ENCODE peak calls at places on chromosomes 13 and 19, in seven cellular contexts. J is AG09309, G is breast epithelium, H is A549, U is heart left ventricle, Y is GM23248, N is SJSA1. B is an unnamed sample.

GRCh38 chr13:98921015-98921414 is 56.8 kb downstream of the DOCK9 start:
- DNase-seq in J (no peak), G (no peak), H (no peak), U (no peak), Y (no peak), N (peak), B (no peak)

GRCh38 chr13:20462921-20463320 is 62.7 kb downstream of the CRYL1 start:
- DNase-seq in J (no peak), G (no peak), H (no peak), U (no peak), Y (no peak), N (no peak), B (no peak)

GRCh38 chr19:8611890-8612806 is 1.6 kb upstream of the ADAMTS10 start:
- DNase-seq in J (peak), G (no peak), H (peak), U (peak), Y (peak), N (peak), B (peak)

GRCh38 chr13:102799544-102800144 is 725 bp downstream of the BIVM start:
- DNase-seq in J (no peak), G (no peak), H (peak), U (peak), Y (peak), N (peak), B (peak)

GRCh38 chr19:38252935-38253691 is 3.1 kb downstream of the PPP1R14A start:
- DNase-seq in J (no peak), G (no peak), H (no peak), U (peak), Y (no peak), N (no peak), B (peak)

GRCh38 chr19:17948967-17949930 is 16.4 kb downstream of the CCDC124 start:
- DNase-seq in J (no peak), G (no peak), H (no peak), U (no peak), Y (no peak), N (no peak), B (no peak)

GRCh38 chr19:46615966-46616365 is 8.9 kb downstream of the PTGIR start:
- DNase-seq in J (no peak), G (no peak), H (no peak), U (peak), Y (no peak), N (no peak), B (no peak)

GRCh38 chr19:53047379-53047778 is 2.8 kb downstream of the ERVV-2 start:
- DNase-seq in J (no peak), G (no peak), H (no peak), U (no peak), Y (no peak), N (no peak), B (no peak)

GRCh38 chr13:98466634-98467236 is 110.2 kb downstream of the STK24 start:
- DNase-seq in J (no peak), G (no peak), H (peak), U (no peak), Y (peak), N (no peak), B (no peak)

GRCh38 chr13:113849546-113849945 is 14.3 kb downstream of the GAS6 start:
- DNase-seq in J (no peak), G (no peak), H (no peak), U (no peak), Y (no peak), N (no peak), B (no peak)

GRCh38 chr19:58538257-58539168 is 5.4 kb upstream of the TRIM28 start:
- DNase-seq in J (no peak), G (no peak), H (no peak), U (no peak), Y (no peak), N (no peak), B (peak)

GRCh38 chr13:55432814-55433213 is 1707.9 kb upstream of the PRR20A start:
- DNase-seq in J (no peak), G (no peak), H (no peak), U (no peak), Y (no peak), N (no peak), B (no peak)

GRCh38 chr13:106997219-106997618 is 429.3 kb upstream of the ARGLU1 start:
- DNase-seq in J (no peak), G (no peak), H (no peak), U (no peak), Y (no peak), N (no peak), B (no peak)

GRCh38 chr13:41019578-41020347 is 647 bp upstream of the ELF1 start:
- DNase-seq in J (no peak), G (no peak), H (no peak), U (no peak), Y (no peak), N (no peak), B (no peak)

GRCh38 chr19:39131255-39131755 is 5.7 kb downstream of the PAK4 start:
- DNase-seq in J (no peak), G (peak), H (no peak), U (peak), Y (no peak), N (no peak), B (peak)

GRCh38 chr13:49220035-49220855 is at the start of gene MLNR:
- DNase-seq in J (no peak), G (no peak), H (peak), U (peak), Y (peak), N (peak), B (peak)

GRCh38 chr13:30843548-30843947 is 62.5 kb upstream of the MEDAG start:
- DNase-seq in J (no peak), G (no peak), H (no peak), U (no peak), Y (no peak), N (no peak), B (no peak)

GRCh38 chr13:86946734-86947133 is 724.4 kb upstream of the SLITRK5 start:
- DNase-seq in J (no peak), G (no peak), H (no peak), U (no peak), Y (no peak), N (no peak), B (no peak)

GRCh38 chr13:33066329-33066728 is 50.1 kb downstream of the KL start:
- DNase-seq in J (no peak), G (no peak), H (no peak), U (no peak), Y (no peak), N (no peak), B (no peak)

GRCh38 chr19:39304701-39305571 is 8.7 kb downstream of the IFNL1 start:
- DNase-seq in J (no peak), G (no peak), H (no peak), U (no peak), Y (no peak), N (no peak), B (no peak)

GRCh38 chr19:7242601-7243258 is 51.5 kb downstream of the INSR start:
- DNase-seq in J (peak), G (no peak), H (no peak), U (no peak), Y (peak), N (no peak), B (no peak)

GRCh38 chr13:110946171-110946570 is 31.3 kb upstream of the ANKRD10 start:
- DNase-seq in J (no peak), G (no peak), H (no peak), U (no peak), Y (no peak), N (no peak), B (no peak)

GRCh38 chr13:110950356-110950755 is 35.5 kb upstream of the ANKRD10 start:
- DNase-seq in J (no peak), G (no peak), H (no peak), U (no peak), Y (no peak), N (peak), B (no peak)

GRCh38 chr13:110949116-110949515 is 34.2 kb upstream of the ANKRD10 start:
- DNase-seq in J (no peak), G (no peak), H (no peak), U (no peak), Y (no peak), N (peak), B (no peak)

GRCh38 chr13:110950819-110951570 is 36.1 kb upstream of the ANKRD10 start:
- DNase-seq in J (no peak), G (no peak), H (no peak), U (no peak), Y (no peak), N (peak), B (no peak)

GRCh38 chr13:110949628-110950027 is 34.8 kb upstream of the ANKRD10 start:
- DNase-seq in J (no peak), G (no peak), H (no peak), U (no peak), Y (peak), N (peak), B (no peak)
- H3K4me3 ChIP-seq in J (no peak), G (no peak), H (no peak), U (no peak), Y (no peak), N (no peak), B (no peak)

GRCh38 chr19:49533551-49534488 is 6.0 kb downstream of the RCN3 start:
- DNase-seq in J (no peak), G (peak), H (peak), U (peak), Y (peak), N (no peak), B (peak)
- H3K4me3 ChIP-seq in J (peak), G (peak), H (peak), U (peak), Y (peak), N (no peak), B (peak)

DNA sequence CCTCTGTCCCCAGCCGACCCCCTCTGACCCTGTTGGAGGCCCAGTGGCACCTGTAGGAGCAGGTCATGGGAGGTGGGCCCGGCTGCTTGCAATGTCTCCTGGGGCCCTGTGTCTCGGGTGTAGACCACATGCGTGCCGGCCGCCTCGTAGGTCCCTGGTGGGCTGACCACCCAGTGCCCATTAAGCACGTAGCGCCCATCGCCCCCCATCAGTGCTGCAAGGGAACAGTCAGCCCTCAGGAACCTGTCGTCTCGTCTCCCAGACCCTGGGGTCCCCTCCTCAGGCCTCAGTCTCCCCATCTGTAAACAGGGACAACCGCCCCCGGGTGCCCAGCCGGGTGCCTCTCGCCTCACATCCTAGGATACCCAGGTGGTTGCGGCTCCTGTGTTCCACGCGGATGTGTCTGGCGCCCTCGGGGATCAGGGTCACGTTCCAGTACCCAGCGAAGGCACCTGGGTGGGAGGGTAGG is 5.6 kb downstream of the ADAMTSL5 start:
- DNase-seq in J (no peak), G (no peak), H (no peak), U (no peak), Y (no peak), N (no peak), B (no peak)
- H3K4me3 ChIP-seq in J (no peak), G (peak), H (peak), U (no peak), Y (peak), N (no peak), B (no peak)

GRCh38 chr19:48396871-48397176 is 3.4 kb downstream of the GRIN2D start:
- DNase-seq in J (no peak), G (no peak), H (no peak), U (no peak), Y (no peak), N (no peak), B (no peak)

GRCh38 chr19:48397636-48398328 is 4.3 kb downstream of the GRIN2D start:
- DNase-seq in J (no peak), G (no peak), H (no peak), U (no peak), Y (peak), N (no peak), B (no peak)

GRCh38 chr19:48398329-48399235 is 5.1 kb downstream of the GRIN2D start:
- DNase-seq in J (no peak), G (no peak), H (peak), U (peak), Y (peak), N (peak), B (peak)

GRCh38 chr19:48396010-48396870 is 2.8 kb downstream of the GRIN2D start:
- DNase-seq in J (no peak), G (no peak), H (peak), U (no peak), Y (no peak), N (no peak), B (no peak)

DNA sequence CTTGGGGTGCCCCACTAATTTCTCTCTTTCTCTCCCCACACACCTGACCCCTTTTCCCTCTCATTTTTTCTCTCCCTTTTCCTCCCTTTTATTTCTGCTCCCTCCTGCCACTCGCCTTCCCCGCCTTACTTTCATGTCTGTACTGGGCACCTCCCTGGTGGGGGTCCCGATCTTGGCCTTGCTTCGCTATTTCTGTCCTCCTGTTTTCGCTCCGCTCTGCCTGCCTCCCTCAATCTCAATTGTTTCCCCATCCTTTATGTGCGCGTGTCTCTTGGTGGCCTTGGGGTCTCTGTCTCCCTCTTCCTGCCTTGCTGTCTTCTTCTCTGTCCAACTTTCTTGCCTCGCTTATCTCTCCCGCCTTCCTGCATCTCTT is 3.8 kb downstream of the GRIN2D start:
- DNase-seq in J (no peak), G (no peak), H (no peak), U (no peak), Y (no peak), N (no peak), B (no peak)
- H3K4me3 ChIP-seq in J (no peak), G (peak), H (peak), U (no peak), Y (peak), N (no peak), B (no peak)

DNA sequence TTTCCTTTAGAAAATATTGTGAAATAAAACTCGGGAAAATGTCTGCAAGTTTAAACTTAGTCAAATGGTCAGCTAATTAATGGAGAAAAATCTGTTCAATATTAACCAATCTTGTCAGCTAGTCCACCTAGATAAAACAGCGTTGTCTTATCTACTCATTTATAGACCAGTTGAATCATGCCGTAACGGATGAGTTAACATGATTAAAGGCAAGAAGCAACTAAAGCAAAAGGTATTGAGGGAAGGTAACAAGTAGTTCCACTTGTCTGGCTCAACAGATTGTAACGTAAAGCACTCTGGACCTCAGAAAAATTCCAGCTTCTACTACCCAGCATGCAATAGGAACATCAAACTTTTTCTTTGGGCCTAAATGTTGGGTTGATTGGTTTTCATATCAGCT is 958.2 kb downstream of the DIAPH3 start:
- DNase-seq in J (no peak), G (no peak), H (no peak), U (no peak), Y (no peak), N (no peak), B (no peak)
- H3K4me3 ChIP-seq in J (no peak), G (no peak), H (no peak), U (no peak), Y (no peak), N (no peak), B (no peak)

GRCh38 chr19:23259961-23260360 is 9.8 kb upstream of the ZNF724 start:
- DNase-seq in J (no peak), G (no peak), H (no peak), U (no peak), Y (no peak), N (no peak), B (no peak)
- H3K4me3 ChIP-seq in J (no peak), G (no peak), H (no peak), U (no peak), Y (no peak), N (no peak), B (no peak)

B was measured in right cardiac atrium.